ENCODE peak calls at places on chromosomes 7 and 10, in four cellular contexts. T is uterus, Y is breast epithelium, S is kidney epithelial cell. W is an unnamed sample.

GRCh38 chr10:117651121-117651520 is 108.6 kb downstream of the EMX2 start:
- DNase-seq in T (no peak), Y (no peak), S (no peak), W (no peak)

GRCh38 chr7:7595451-7595850 is 28.8 kb downstream of the MIOS start:
- DNase-seq in T (no peak), Y (no peak), S (no peak), W (peak)

GRCh38 chr10:63603709-63604445 is 82.7 kb downstream of the REEP3 start:
- DNase-seq in T (no peak), Y (no peak), S (no peak), W (peak)

GRCh38 chr10:76866841-76867586 is 770.6 kb downstream of the KCNMA1 start:
- DNase-seq in T (no peak), Y (no peak), S (no peak), W (no peak)

GRCh38 chr10:5651086-5651764 is 15.2 kb downstream of the ASB13 start:
- DNase-seq in T (no peak), Y (no peak), S (no peak), W (no peak)

GRCh38 chr10:3829193-3830050 is 44.4 kb upstream of the KLF6 start:
- DNase-seq in T (no peak), Y (no peak), S (no peak), W (no peak)

GRCh38 chr7:66682350-66683093 is 53.8 kb downstream of the KCTD7 start:
- DNase-seq in T (peak), Y (no peak), S (no peak), W (no peak)

GRCh38 chr7:158657189-158657746 is 47.3 kb downstream of the NCAPG2 start:
- DNase-seq in T (no peak), Y (no peak), S (no peak), W (no peak)

GRCh38 chr10:117552156-117552620 is 9.6 kb downstream of the EMX2 start:
- DNase-seq in T (peak), Y (no peak), S (no peak), W (no peak)

GRCh38 chr10:92839191-92840085 is 8.9 kb upstream of the EXOC6 start:
- DNase-seq in T (peak), Y (no peak), S (no peak), W (peak)

GRCh38 chr10:95655571-95656290 is 780 bp downstream of the ALDH18A1 start:
- DNase-seq in T (no peak), Y (no peak), S (no peak), W (peak)

GRCh38 chr10:79313911-79314439 is 33.3 kb upstream of the PPIF start:
- DNase-seq in T (peak), Y (no peak), S (no peak), W (no peak)

GRCh38 chr10:61903184-61903990 is 1.9 kb downstream of the ARID5B start:
- DNase-seq in T (peak), Y (no peak), S (no peak), W (peak)

GRCh38 chr10:130497056-130498010 is 361.1 kb downstream of the GLRX3 start:
- DNase-seq in T (no peak), Y (peak), S (no peak), W (no peak)

GRCh38 chr10:129938460-129938859 is 25.6 kb downstream of the EBF3 start:
- DNase-seq in T (no peak), Y (peak), S (no peak), W (no peak)

GRCh38 chr10:46236941-46237681 is 49.7 kb upstream of the ANTXRL start:
- DNase-seq in T (no peak), Y (no peak), S (no peak), W (no peak)

GRCh38 chr10:73644767-73645166 is 3.5 kb upstream of the MYOZ1 start:
- DNase-seq in T (no peak), Y (no peak), S (no peak), W (no peak)

GRCh38 chr10:31526681-31527080 is 207.7 kb downstream of the ZEB1 start:
- DNase-seq in T (no peak), Y (no peak), S (no peak), W (no peak)

GRCh38 chr10:5679606-5680005 is 5.0 kb upstream of the TASOR2 start:
- DNase-seq in T (no peak), Y (no peak), S (no peak), W (no peak)

DNA sequence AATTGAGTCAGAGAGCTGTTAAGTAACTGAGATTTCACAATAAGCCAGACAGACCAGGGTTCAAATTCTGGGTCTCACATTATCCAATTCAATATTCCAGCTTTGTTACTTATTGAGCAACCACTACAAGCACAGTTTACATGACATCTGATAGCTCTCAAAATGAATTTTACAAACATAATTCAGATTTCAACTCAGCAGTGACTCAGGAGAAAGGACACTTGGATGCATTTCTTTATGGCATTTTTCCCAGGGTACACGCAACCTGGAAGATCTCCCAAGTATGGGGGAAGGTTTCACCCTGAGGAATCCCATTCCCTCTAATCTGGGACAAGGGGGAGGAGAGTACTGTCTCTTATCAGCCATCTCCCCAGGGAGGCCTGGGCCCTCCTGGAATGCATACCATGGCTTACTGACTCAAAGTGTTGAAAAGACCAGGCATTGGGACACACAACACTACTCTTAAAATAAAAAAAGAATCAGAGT is 102.4 kb downstream of the CFTR start:
- DNase-seq in T (no peak), Y (no peak), S (no peak), W (peak)
- H3K4me3 ChIP-seq in T (no peak), Y (no peak), S (no peak), W (no peak)

GRCh38 chr10:20369863-20370736 is 527.0 kb downstream of the NEBL start:
- DNase-seq in T (no peak), Y (no peak), S (no peak), W (no peak)
- TF ChIP-seq CTCF in T (no peak), Y (no peak), S (no peak), W (no peak)

GRCh38 chr7:140696679-140697446 is at the start of gene NDUFB2:
- DNase-seq in T (peak), Y (peak), S (peak), W (peak)

GRCh38 chr7:140695381-140695780 is 1.1 kb upstream of the NDUFB2 start:
- DNase-seq in T (no peak), Y (no peak), S (no peak), W (no peak)

GRCh38 chr7:140697447-140698143 is 1.1 kb downstream of the NDUFB2 start:
- DNase-seq in T (no peak), Y (no peak), S (no peak), W (no peak)

GRCh38 chr7:140696024-140696678 is 357 bp upstream of the NDUFB2 start:
- DNase-seq in T (peak), Y (peak), S (peak), W (peak)

DNA sequence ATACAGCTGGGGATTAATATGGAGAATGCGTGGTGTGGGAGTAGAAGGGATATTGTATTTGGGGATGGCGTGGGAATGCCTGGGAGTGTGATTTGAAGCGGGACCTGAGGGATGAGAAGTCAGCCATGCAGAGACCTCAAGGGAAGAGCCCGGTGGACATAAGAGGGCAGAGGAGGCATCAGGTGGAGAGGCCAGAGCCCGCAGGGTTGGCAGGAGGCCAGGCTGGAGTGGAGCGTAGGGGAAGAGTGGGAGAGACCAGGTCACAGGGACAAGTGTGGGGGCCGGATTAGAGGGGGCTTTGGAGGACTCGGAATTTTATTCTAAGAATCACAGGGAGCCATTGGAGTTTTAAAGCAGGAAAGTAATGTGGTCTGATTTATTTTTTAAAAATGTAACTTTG is 2.0 kb downstream of the NDUFB2 start:
- DNase-seq in T (peak), Y (no peak), S (no peak), W (no peak)
- H3K4me3 ChIP-seq in T (no peak), Y (no peak), S (no peak), W (no peak)

DNA sequence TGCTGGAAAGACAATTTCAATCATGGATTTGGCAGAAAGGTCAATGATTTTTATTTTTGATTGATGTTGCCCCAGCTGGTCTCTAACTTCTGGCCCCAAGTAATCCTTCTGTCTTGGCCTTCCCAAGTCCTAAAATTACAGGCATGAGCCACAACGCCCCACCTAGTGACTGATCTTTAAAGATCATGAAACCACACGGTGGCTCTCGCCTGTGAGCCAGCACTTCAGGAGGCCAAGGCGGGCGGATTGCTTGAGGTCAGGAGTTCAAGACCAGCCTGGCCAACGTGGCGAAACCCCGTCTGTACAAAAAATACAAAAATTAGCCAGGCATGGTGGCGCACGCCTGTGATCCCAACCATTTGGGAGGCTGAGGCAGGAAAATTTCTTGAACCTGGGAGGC is 12.6 kb upstream of the C10orf95 start:
- DNase-seq in T (no peak), Y (no peak), S (no peak), W (no peak)
- TF ChIP-seq CTCF in T (no peak), Y (no peak), S (no peak), W (no peak)

GRCh38 chr7:135979674-135980660 is 2.8 kb upstream of the MTPN start:
- DNase-seq in T (no peak), Y (no peak), S (no peak), W (peak)
- H3K4me3 ChIP-seq in T (no peak), Y (peak), S (no peak), W (no peak)

GRCh38 chr7:144074374-144074773 is 4.8 kb downstream of the OR2A25 start:
- DNase-seq in T (no peak), Y (no peak), S (no peak), W (no peak)
- TF ChIP-seq CTCF in T (no peak), Y (no peak), S (no peak), W (no peak)

GRCh38 chr7:116464375-116464774 is 35.2 kb upstream of the CAV2 start:
- DNase-seq in T (no peak), Y (no peak), S (no peak), W (no peak)

GRCh38 chr7:116465125-116465524 is 34.4 kb upstream of the CAV2 start:
- DNase-seq in T (no peak), Y (no peak), S (no peak), W (no peak)

GRCh38 chr7:116463956-116464355 is 35.6 kb upstream of the CAV2 start:
- DNase-seq in T (no peak), Y (no peak), S (no peak), W (no peak)

DNA sequence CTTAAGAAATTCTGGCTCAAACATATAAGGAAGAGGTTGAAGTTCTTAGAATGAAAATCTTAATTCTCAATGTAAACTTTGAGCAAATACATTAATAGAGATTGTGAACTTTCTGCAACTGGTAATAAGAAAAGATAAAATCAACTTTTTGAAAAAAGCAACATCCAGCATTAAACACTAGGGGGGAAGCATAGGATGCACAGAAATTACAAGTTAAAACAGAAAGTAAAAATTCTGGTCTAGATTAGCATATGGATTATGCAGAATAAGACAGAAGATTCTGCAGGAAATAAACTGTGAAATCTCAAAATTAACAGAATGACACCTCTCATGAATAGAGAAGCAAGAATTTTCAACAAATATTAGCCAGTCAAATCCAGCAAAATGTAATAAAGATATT is 38.0 kb upstream of the CAV2 start:
- DNase-seq in T (no peak), Y (no peak), S (no peak), W (no peak)
- H3K4me3 ChIP-seq in T (no peak), Y (no peak), S (no peak), W (no peak)

W was measured in astrocyte of the spinal cord.